ENCODE peak calls at places on chromosomes 1 and 21, in four cellular contexts. E is HCT116, D is H1, X is K562. H is an unnamed sample.

GRCh38 chr21:45887121-45887611 is 94.4 kb upstream of the COL6A1 start:
- DNase-seq in X (no peak), E (no peak), D (no peak), H (no peak)

GRCh38 chr1:155226910-155227260 is 18.4 kb downstream of the MTX1 start:
- DNase-seq in D (peak), E (no peak), X (peak), H (no peak)

GRCh38 chr1:234612352-234613127 is 2.6 kb upstream of the IRF2BP2 start:
- DNase-seq in E (peak), X (peak), D (no peak), H (peak)

GRCh38 chr1:71658295-71658694 is 577.5 kb upstream of the ZRANB2 start:
- DNase-seq in X (no peak), E (no peak), D (no peak), H (no peak)

GRCh38 chr1:235075955-235076308 is 52.7 kb downstream of the TOMM20 start:
- DNase-seq in D (no peak), X (no peak), E (no peak), H (no peak)

GRCh38 chr1:39115271-39116110 is 89.0 kb upstream of the MACF1 start:
- DNase-seq in D (no peak), E (no peak), X (peak), H (no peak)

GRCh38 chr21:17570773-17571172 is 41.9 kb downstream of the BTG3 start:
- DNase-seq in X (no peak), D (no peak), E (no peak), H (no peak)

GRCh38 chr1:67211589-67212563 is 45.6 kb downstream of the IL23R start:
- DNase-seq in D (no peak), E (peak), X (no peak), H (no peak)

GRCh38 chr1:32247983-32248889 is 1.2 kb downstream of the FAM167B start:
- DNase-seq in X (peak), D (peak), E (no peak), H (no peak)

GRCh38 chr1:6591644-6592043 is 11.0 kb downstream of the KLHL21 start:
- DNase-seq in X (no peak), D (no peak), E (no peak), H (no peak)

GRCh38 chr1:89065077-89065868 is at the start of gene GBP1:
- DNase-seq in E (no peak), X (no peak), D (no peak), H (no peak)

GRCh38 chr1:230459463-230459862 is 33.3 kb upstream of the PGBD5 start:
- DNase-seq in X (no peak), D (no peak), E (no peak), H (no peak)

GRCh38 chr1:105100102-105100501 is 1350.4 kb downstream of the AMY1C start:
- DNase-seq in D (no peak), E (no peak), X (no peak), H (no peak)

GRCh38 chr1:24952413-24952841 is 22.4 kb upstream of the RUNX3 start:
- DNase-seq in D (no peak), E (no peak), X (peak), H (no peak)

GRCh38 chr1:15322648-15323350 is 75.8 kb downstream of the FHAD1 start:
- DNase-seq in D (no peak), E (no peak), X (peak), H (no peak)

GRCh38 chr21:43890042-43890441 is 25.0 kb downstream of the AGPAT3 start:
- DNase-seq in D (peak), X (peak), E (no peak), H (no peak)

GRCh38 chr1:242784807-242785206 is 260.3 kb upstream of the PLD5 start:
- DNase-seq in D (no peak), E (no peak), X (no peak), H (no peak)

GRCh38 chr1:50972766-50973165 is 2.7 kb downstream of the CDKN2C start:
- DNase-seq in D (no peak), X (no peak), E (no peak), H (no peak)

GRCh38 chr1:1440262-1440772 is 4.8 kb downstream of the VWA1 start:
- DNase-seq in X (no peak), D (no peak), E (no peak), H (no peak)

GRCh38 chr21:35428927-35429326 is 379.8 kb upstream of the RUNX1 start:
- DNase-seq in E (no peak), D (no peak), X (no peak), H (no peak)

GRCh38 chr1:40392206-40392605 is 18.7 kb downstream of the SMAP2 start:
- DNase-seq in D (no peak), X (no peak), E (no peak), H (no peak)

GRCh38 chr1:41479000-41479807 is 5.3 kb downstream of the EDN2 start:
- DNase-seq in X (no peak), E (no peak), D (no peak), H (no peak)

GRCh38 chr1:106952766-106953165 is 103.7 kb upstream of the PRMT6 start:
- DNase-seq in E (no peak), X (no peak), D (no peak), H (no peak)

DNA sequence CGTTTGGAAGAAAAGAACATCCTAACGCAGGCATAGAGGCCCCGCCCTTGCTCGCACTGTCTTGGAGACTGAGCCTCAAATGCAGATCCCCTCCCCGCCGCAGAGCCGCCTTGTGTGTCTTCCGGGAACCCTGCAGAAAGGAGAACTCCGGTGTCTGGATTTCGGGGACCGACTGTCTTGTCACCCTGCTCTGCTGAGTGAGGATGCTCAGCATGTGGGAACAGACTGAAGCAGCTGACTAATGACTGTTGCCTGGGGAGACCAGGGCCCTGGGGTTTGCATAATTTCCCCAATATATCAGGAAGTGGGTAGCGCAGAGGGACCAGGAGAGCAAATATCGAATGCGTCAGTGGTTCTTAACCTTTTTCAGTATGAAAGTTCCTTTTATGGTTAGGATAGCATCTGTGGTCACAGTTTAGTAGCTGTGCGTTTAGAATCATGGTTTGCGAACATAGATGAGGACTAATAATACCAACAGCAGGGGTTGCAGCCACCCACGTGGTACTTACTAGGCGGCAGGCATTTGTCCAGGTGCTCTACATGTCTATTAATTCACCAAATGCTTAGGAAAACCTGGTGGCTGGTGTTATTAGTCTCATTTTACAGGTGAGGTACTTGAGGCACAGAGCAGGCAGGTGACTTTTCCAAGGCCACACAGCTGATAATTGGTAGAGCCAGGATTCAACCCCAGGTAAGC is 14.3 kb downstream of the GPR137B start:
- DNase-seq in E (no peak), X (no peak), D (no peak), H (no peak)
- TF ChIP-seq POLR2AphosphoS5 in E (no peak), X (no peak), D (no peak), H (no peak)

DNA sequence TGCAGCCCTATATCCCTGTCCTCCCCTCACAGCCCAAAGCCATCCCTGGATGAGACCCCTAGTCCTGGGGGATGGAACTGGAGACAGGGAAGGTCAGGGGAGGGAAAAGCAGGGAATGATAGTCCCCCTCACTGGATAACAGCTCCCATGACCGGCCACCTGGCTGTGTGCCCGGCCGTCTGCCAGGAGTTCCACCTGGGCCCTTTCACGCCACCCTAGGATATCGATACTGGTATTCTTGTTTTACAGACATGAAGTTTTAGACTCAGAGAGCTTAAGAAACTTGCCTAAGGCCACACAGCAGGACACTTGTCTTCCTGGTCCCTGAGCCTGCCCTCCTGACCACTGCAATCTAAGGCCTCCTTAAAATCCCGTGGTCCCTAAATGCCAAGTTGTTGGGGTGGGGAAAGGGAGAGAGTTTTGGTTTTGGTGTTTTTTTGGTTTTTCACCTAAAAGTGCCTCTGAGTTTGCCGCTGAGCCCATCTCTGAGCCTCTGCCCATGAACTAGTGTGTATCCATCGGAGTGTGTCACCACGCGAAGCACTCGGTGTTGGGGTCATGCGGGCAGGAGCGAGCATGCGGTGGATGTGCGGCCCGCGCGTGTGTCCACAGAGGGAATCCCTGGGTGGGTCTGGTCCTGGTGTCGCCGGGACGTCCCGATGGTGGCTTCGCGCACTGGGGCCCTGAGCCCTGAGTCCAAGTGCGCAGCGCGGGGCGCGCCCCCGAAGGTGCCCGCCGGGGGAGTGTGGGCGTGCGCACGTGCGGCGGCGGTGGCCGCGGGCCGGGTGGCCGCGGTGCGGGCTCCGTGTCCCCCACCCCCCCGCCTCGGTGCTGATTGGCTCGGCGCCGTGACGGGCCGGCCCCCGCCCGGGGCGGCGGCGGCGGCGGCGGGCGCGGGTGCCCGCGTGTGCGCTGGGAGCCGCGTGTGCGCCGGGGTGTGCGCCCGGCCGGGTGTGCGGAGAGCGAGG is at the start of gene EPHA8:
- DNase-seq in X (peak), D (no peak), E (no peak), H (no peak)
- TF ChIP-seq EZH2 in X (no peak), D (no peak), E (no peak), H (peak)

GRCh38 chr1:93598861-93599439 is 82.7 kb downstream of the BCAR3 start:
- DNase-seq in E (no peak), X (no peak), D (no peak), H (no peak)
- H3K9ac ChIP-seq in E (no peak), X (no peak), D (no peak), H (no peak)

GRCh38 chr1:44811234-44811633 is 2.9 kb downstream of the BTBD19 start:
- DNase-seq in E (no peak), X (no peak), D (no peak), H (no peak)

GRCh38 chr1:44807364-44808062 is 362 bp upstream of the DYNLT4 start:
- DNase-seq in E (peak), D (no peak), X (peak), H (no peak)

GRCh38 chr1:44810101-44810761 is 1.9 kb downstream of the BTBD19 start:
- DNase-seq in X (no peak), E (no peak), D (no peak), H (no peak)

GRCh38 chr1:44808063-44808937 is at the start of gene BTBD19:
- DNase-seq in E (no peak), D (peak), X (peak), H (no peak)

DNA sequence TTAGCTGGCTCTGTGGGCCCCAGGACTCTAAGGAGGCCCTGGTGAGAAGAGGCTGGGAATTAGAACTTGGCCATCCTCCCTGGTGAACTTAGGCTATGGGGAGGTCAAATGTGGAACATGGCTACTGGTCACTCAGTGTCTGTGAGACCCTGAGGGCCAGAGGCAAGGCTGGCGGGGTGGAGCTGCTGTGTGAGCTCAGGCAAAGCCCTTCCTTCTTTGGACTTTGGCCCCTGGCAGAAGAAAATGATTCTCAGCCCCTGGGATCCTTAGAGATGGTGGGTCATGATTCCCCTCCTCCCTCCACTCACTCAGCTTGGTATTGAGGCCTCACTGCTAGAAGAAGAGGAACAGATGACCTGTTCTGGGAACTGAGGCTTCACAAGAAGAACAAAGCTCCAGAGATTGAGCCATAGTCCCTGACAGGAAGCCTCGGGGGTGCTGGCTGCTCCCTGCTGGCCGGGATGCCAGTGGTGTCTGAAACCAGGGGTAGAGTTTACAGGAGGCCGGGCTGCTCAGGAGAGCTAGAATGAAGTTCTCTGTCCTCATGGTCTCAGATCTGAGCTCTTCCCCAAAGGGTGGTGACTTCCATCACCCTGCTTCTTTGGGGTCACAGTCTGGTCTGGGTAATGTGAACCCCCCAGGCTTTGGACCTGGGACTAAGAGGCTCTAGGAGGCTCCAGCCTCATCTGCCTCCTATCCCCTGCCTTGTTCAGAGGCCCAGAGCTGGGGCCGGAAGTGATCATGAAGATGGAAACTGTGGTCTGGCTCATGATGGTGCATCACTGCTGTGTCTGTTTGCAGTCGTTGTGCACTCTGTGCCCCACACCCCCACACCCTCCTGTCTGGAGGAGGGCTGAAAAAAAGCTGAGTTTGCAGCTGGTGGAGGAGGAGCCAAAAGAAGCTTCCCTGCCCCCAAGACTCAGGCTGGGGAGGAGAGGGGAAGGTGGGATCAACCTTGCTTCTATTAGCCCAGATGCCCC is 905 bp downstream of the BTBD19 start:
- DNase-seq in X (no peak), D (no peak), E (no peak), H (no peak)
- TF ChIP-seq POLR2AphosphoS5 in X (no peak), D (no peak), E (no peak), H (peak)